ENCODE peak calls at places on chromosomes 4 and X, in five cellular contexts. H, G, B, N and W are unnamed samples.

GRCh38 chr4:121307441-121308327 is 73.1 kb downstream of the QRFPR start:
- DNase-seq in H (no peak), B (peak), N (no peak), G (peak), W (peak)

GRCh38 chrX:85243155-85243554 is 424 bp downstream of the SATL1 start:
- DNase-seq in B (peak), N (no peak), G (peak), H (peak), W (peak)

GRCh38 chr4:23035521-23036056 is 342.9 kb downstream of the GBA3 start:
- DNase-seq in G (no peak), B (no peak), N (no peak), H (no peak), W (no peak)

GRCh38 chr4:169665039-169665732 is 44.8 kb downstream of the CLCN3 start:
- DNase-seq in N (no peak), G (no peak), B (no peak), H (no peak), W (no peak)

GRCh38 chrX:151920530-151920929 is 7.8 kb downstream of the MAGEA4 start:
- DNase-seq in H (no peak), G (no peak), B (no peak), N (no peak), W (no peak)

GRCh38 chr4:182877326-182877883 is 39.8 kb downstream of the DCTD start:
- DNase-seq in G (no peak), N (no peak), H (no peak), B (no peak), W (no peak)

GRCh38 chr4:150867148-150867547 is 147.9 kb downstream of the LRBA start:
- DNase-seq in H (peak), G (peak), B (peak), N (no peak), W (peak)

GRCh38 chrX:109472939-109473713 is 8.8 kb downstream of the GUCY2F start:
- DNase-seq in B (no peak), H (no peak), N (no peak), G (peak), W (peak)

GRCh38 chr4:169723207-169723606 is 34.5 kb downstream of the HPF1 start:
- DNase-seq in B (no peak), G (no peak), H (peak), N (no peak), W (no peak)

GRCh38 chr4:155207534-155208257 is 740 bp upstream of the NPY2R start:
- DNase-seq in N (no peak), G (no peak), H (peak), B (no peak), W (peak)

GRCh38 chr4:169228076-169228475 is 42.7 kb downstream of the SH3RF1 start:
- DNase-seq in N (no peak), G (no peak), H (no peak), B (no peak), W (no peak)

GRCh38 chrX:78024349-78025108 is 55.1 kb upstream of the PGAM4 start:
- DNase-seq in G (peak), N (peak), H (no peak), B (peak), W (peak)

GRCh38 chrX:38318196-38318595 is 9.1 kb downstream of the RPGR start:
- DNase-seq in N (no peak), B (no peak), G (no peak), H (no peak), W (no peak)

GRCh38 chrX:18833071-18833731 is 125.8 kb downstream of the PPEF1 start:
- DNase-seq in B (no peak), N (peak), H (peak), G (no peak), W (no peak)

GRCh38 chr4:137960371-137961050 is 281.6 kb downstream of the SLC7A11 start:
- DNase-seq in B (no peak), G (no peak), H (no peak), N (no peak), W (no peak)

GRCh38 chr4:38681283-38682066 is 17.5 kb downstream of the KLF3 start:
- DNase-seq in B (no peak), N (no peak), H (no peak), G (no peak), W (no peak)

GRCh38 chr4:128163177-128164117 is 102.3 kb downstream of the LARP1B start:
- DNase-seq in N (no peak), B (no peak), H (no peak), G (no peak), W (no peak)

GRCh38 chr4:89316931-89317366 is 9.3 kb upstream of the GPRIN3 start:
- DNase-seq in G (peak), B (no peak), N (no peak), H (no peak), W (no peak)

GRCh38 chrX:8048466-8048865 is 121.3 kb upstream of the PNPLA4 start:
- DNase-seq in B (no peak), G (no peak), N (no peak), H (no peak), W (no peak)

GRCh38 chr4:82509029-82509428 is 52.8 kb downstream of the TMEM150C start:
- DNase-seq in B (no peak), N (no peak), G (no peak), H (peak), W (no peak)

GRCh38 chr4:140300271-140300970 is 73.0 kb upstream of the SCOC start:
- DNase-seq in B (no peak), N (no peak), H (peak), G (no peak), W (peak)

GRCh38 chrX:129653985-129654651 is 638 bp downstream of the APLN start:
- DNase-seq in H (no peak), N (peak), B (no peak), G (no peak), W (peak)

GRCh38 chr4:152486414-152487389 is 49.2 kb downstream of the FBXW7 start:
- DNase-seq in N (no peak), H (no peak), B (no peak), G (no peak), W (no peak)